ENCODE peak calls at places on chromosomes 13 and 19, in five cellular contexts. One of them, this sample, is unnamed.

GRCh38 chr19:13055213-13056051 is 47.2 kb downstream of the LYL1 start:
- DNase-seq in activated naive CD8-positive, alpha-beta T cell treated with anti-CD3 and anti-CD28 coated beads, Interleukin-2, amount 50 U/mL, for 16 hours: no peak
- DNase-seq in mucosa of gallbladder: peak
- DNase-seq in hippocampal formation: no peak
- DNase-seq in mesendoderm: peak
- DNase-seq in this sample: no peak

GRCh38 chr19:13012690-13013608 is 17.7 kb downstream of the NFIX start:
- DNase-seq in hippocampal formation: no peak
- DNase-seq in activated naive CD8-positive, alpha-beta T cell treated with anti-CD3 and anti-CD28 coated beads, Interleukin-2, amount 50 U/mL, for 16 hours: no peak
- DNase-seq in mucosa of gallbladder: no peak
- DNase-seq in mesendoderm: peak
- DNase-seq in this sample: no peak

GRCh38 chr13:46170687-46171086 is 11.3 kb downstream of the LCP1 start:
- DNase-seq in mucosa of gallbladder: no peak
- DNase-seq in mesendoderm: peak
- DNase-seq in activated naive CD8-positive, alpha-beta T cell treated with anti-CD3 and anti-CD28 coated beads, Interleukin-2, amount 50 U/mL, for 16 hours: no peak
- DNase-seq in hippocampal formation: no peak
- DNase-seq in this sample: no peak

GRCh38 chr19:16893686-16893990 is 4.8 kb downstream of the F2RL3 start:
- DNase-seq in hippocampal formation: no peak
- DNase-seq in activated naive CD8-positive, alpha-beta T cell treated with anti-CD3 and anti-CD28 coated beads, Interleukin-2, amount 50 U/mL, for 16 hours: no peak
- DNase-seq in mesendoderm: no peak
- DNase-seq in mucosa of gallbladder: no peak
- DNase-seq in this sample: no peak

GRCh38 chr19:48292798-48293197 is 22.9 kb downstream of the ZNF114 start:
- DNase-seq in mesendoderm: peak
- DNase-seq in activated naive CD8-positive, alpha-beta T cell treated with anti-CD3 and anti-CD28 coated beads, Interleukin-2, amount 50 U/mL, for 16 hours: no peak
- DNase-seq in mucosa of gallbladder: no peak
- DNase-seq in hippocampal formation: no peak
- DNase-seq in this sample: no peak

GRCh38 chr13:45518525-45519235 is 53.9 kb downstream of the COG3 start:
- DNase-seq in mesendoderm: peak
- DNase-seq in activated naive CD8-positive, alpha-beta T cell treated with anti-CD3 and anti-CD28 coated beads, Interleukin-2, amount 50 U/mL, for 16 hours: no peak
- DNase-seq in mucosa of gallbladder: no peak
- DNase-seq in hippocampal formation: no peak
- DNase-seq in this sample: no peak

GRCh38 chr19:35740108-35740422 is 2.2 kb downstream of the IGFLR1 start:
- DNase-seq in mesendoderm: no peak
- DNase-seq in activated naive CD8-positive, alpha-beta T cell treated with anti-CD3 and anti-CD28 coated beads, Interleukin-2, amount 50 U/mL, for 16 hours: no peak
- DNase-seq in hippocampal formation: no peak
- DNase-seq in mucosa of gallbladder: no peak
- DNase-seq in this sample: no peak

GRCh38 chr19:56119585-56119978 is 1.5 kb downstream of the ZNF787 start:
- DNase-seq in mucosa of gallbladder: peak
- DNase-seq in hippocampal formation: no peak
- DNase-seq in activated naive CD8-positive, alpha-beta T cell treated with anti-CD3 and anti-CD28 coated beads, Interleukin-2, amount 50 U/mL, for 16 hours: no peak
- DNase-seq in mesendoderm: no peak
- DNase-seq in this sample: no peak

GRCh38 chr19:13763300-13763699 is 1.0 kb upstream of the MRI1 start:
- DNase-seq in mucosa of gallbladder: no peak
- DNase-seq in activated naive CD8-positive, alpha-beta T cell treated with anti-CD3 and anti-CD28 coated beads, Interleukin-2, amount 50 U/mL, for 16 hours: no peak
- DNase-seq in mesendoderm: no peak
- DNase-seq in hippocampal formation: no peak
- DNase-seq in this sample: no peak

GRCh38 chr13:39895254-39895653 is 239.8 kb downstream of the COG6 start:
- DNase-seq in hippocampal formation: no peak
- DNase-seq in mesendoderm: no peak
- DNase-seq in activated naive CD8-positive, alpha-beta T cell treated with anti-CD3 and anti-CD28 coated beads, Interleukin-2, amount 50 U/mL, for 16 hours: no peak
- DNase-seq in mucosa of gallbladder: no peak
- DNase-seq in this sample: no peak

GRCh38 chr13:100235311-100235901 is 146.5 kb downstream of the PCCA start:
- DNase-seq in mesendoderm: peak
- DNase-seq in hippocampal formation: no peak
- DNase-seq in mucosa of gallbladder: peak
- DNase-seq in activated naive CD8-positive, alpha-beta T cell treated with anti-CD3 and anti-CD28 coated beads, Interleukin-2, amount 50 U/mL, for 16 hours: no peak
- DNase-seq in this sample: no peak

GRCh38 chr13:31998131-31998530 is 33.4 kb upstream of the FRY start:
- DNase-seq in mesendoderm: peak
- DNase-seq in activated naive CD8-positive, alpha-beta T cell treated with anti-CD3 and anti-CD28 coated beads, Interleukin-2, amount 50 U/mL, for 16 hours: no peak
- DNase-seq in hippocampal formation: no peak
- DNase-seq in mucosa of gallbladder: peak
- DNase-seq in this sample: no peak

GRCh38 chr13:73167046-73167820 is 108.4 kb downstream of the KLF5 start:
- DNase-seq in hippocampal formation: no peak
- DNase-seq in activated naive CD8-positive, alpha-beta T cell treated with anti-CD3 and anti-CD28 coated beads, Interleukin-2, amount 50 U/mL, for 16 hours: no peak
- DNase-seq in mesendoderm: no peak
- DNase-seq in mucosa of gallbladder: no peak
- DNase-seq in this sample: no peak

GRCh38 chr19:49767380-49767779 is 579 bp downstream of the AP2A1 start:
- DNase-seq in activated naive CD8-positive, alpha-beta T cell treated with anti-CD3 and anti-CD28 coated beads, Interleukin-2, amount 50 U/mL, for 16 hours: no peak
- DNase-seq in mucosa of gallbladder: no peak
- DNase-seq in mesendoderm: peak
- DNase-seq in hippocampal formation: no peak
- DNase-seq in this sample: no peak

GRCh38 chr13:41216160-41216559 is 21.8 kb upstream of the KBTBD7 start:
- DNase-seq in activated naive CD8-positive, alpha-beta T cell treated with anti-CD3 and anti-CD28 coated beads, Interleukin-2, amount 50 U/mL, for 16 hours: no peak
- DNase-seq in hippocampal formation: no peak
- DNase-seq in mucosa of gallbladder: no peak
- DNase-seq in mesendoderm: no peak
- DNase-seq in this sample: no peak

GRCh38 chr13:74040200-74040599 is 94.0 kb downstream of the KLF12 start:
- DNase-seq in hippocampal formation: no peak
- DNase-seq in mesendoderm: peak
- DNase-seq in activated naive CD8-positive, alpha-beta T cell treated with anti-CD3 and anti-CD28 coated beads, Interleukin-2, amount 50 U/mL, for 16 hours: no peak
- DNase-seq in mucosa of gallbladder: no peak
- DNase-seq in this sample: no peak

GRCh38 chr13:91879360-91879759 is 480.9 kb downstream of the GPC5 start:
- DNase-seq in mucosa of gallbladder: no peak
- DNase-seq in hippocampal formation: no peak
- DNase-seq in mesendoderm: no peak
- DNase-seq in activated naive CD8-positive, alpha-beta T cell treated with anti-CD3 and anti-CD28 coated beads, Interleukin-2, amount 50 U/mL, for 16 hours: no peak
- DNase-seq in this sample: no peak

GRCh38 chr19:51365211-51366049 is 758 bp downstream of the ETFB start:
- DNase-seq in hippocampal formation: no peak
- DNase-seq in mucosa of gallbladder: peak
- DNase-seq in mesendoderm: no peak
- DNase-seq in activated naive CD8-positive, alpha-beta T cell treated with anti-CD3 and anti-CD28 coated beads, Interleukin-2, amount 50 U/mL, for 16 hours: no peak
- DNase-seq in this sample: no peak

GRCh38 chr13:75264611-75265010 is 217.4 kb downstream of the TBC1D4 start:
- DNase-seq in hippocampal formation: no peak
- DNase-seq in mucosa of gallbladder: no peak
- DNase-seq in mesendoderm: peak
- DNase-seq in activated naive CD8-positive, alpha-beta T cell treated with anti-CD3 and anti-CD28 coated beads, Interleukin-2, amount 50 U/mL, for 16 hours: no peak
- DNase-seq in this sample: no peak

GRCh38 chr13:25859528-25859927 is 192.3 kb downstream of the SHISA2 start:
- DNase-seq in hippocampal formation: no peak
- DNase-seq in mesendoderm: no peak
- DNase-seq in activated naive CD8-positive, alpha-beta T cell treated with anti-CD3 and anti-CD28 coated beads, Interleukin-2, amount 50 U/mL, for 16 hours: no peak
- DNase-seq in mucosa of gallbladder: no peak
- DNase-seq in this sample: no peak

GRCh38 chr19:35132254-35132653 is 2.6 kb downstream of the LGI4 start:
- DNase-seq in mesendoderm: no peak
- DNase-seq in hippocampal formation: no peak
- DNase-seq in mucosa of gallbladder: no peak
- DNase-seq in activated naive CD8-positive, alpha-beta T cell treated with anti-CD3 and anti-CD28 coated beads, Interleukin-2, amount 50 U/mL, for 16 hours: no peak
- DNase-seq in this sample: no peak